ENCODE peak calls at places on chromosomes 4 and X, in six cellular contexts. P, I, Z, M, O and F are unnamed samples.

GRCh38 chrX:65635824-65636223 is 31.6 kb upstream of the MSN start:
- DNase-seq in P (no peak), I (no peak), Z (no peak), M (no peak), O (no peak), F (no peak)

GRCh38 chrX:129983575-129984131 is 1.2 kb downstream of the BCORL1 start:
- DNase-seq in P (peak; percentile 34), I (no peak), Z (peak; percentile 40), M (no peak), O (no peak), F (peak; percentile 1)

GRCh38 chrX:12970691-12971202 is 4.2 kb upstream of the TMSB4X start:
- DNase-seq in P (peak; percentile 12), I (no peak), Z (peak; percentile 74), M (no peak), O (no peak), F (peak; percentile 80)

GRCh38 chr4:157270108-157270507 is 49.6 kb downstream of the GRIA2 start:
- DNase-seq in P (peak; percentile 12), I (no peak), Z (no peak), M (no peak), O (no peak), F (no peak)

GRCh38 chrX:38664285-38664684 is 102.9 kb downstream of the TSPAN7 start:
- DNase-seq in P (no peak), I (no peak), Z (peak; percentile 55), M (peak; percentile 33), O (no peak), F (peak; percentile 24)

GRCh38 chr4:112036881-112037280 is 108.4 kb upstream of the FAM241A start:
- DNase-seq in P (no peak), I (no peak), Z (peak; percentile 23), M (no peak), O (no peak), F (no peak)

GRCh38 chrX:38154818-38155217 is 65.9 kb downstream of the SRPX start:
- DNase-seq in P (no peak), I (no peak), Z (no peak), M (no peak), O (no peak), F (no peak)

GRCh38 chr4:1613099-1613495 is 71.0 kb downstream of the FAM53A start:
- DNase-seq in P (no peak), I (no peak), Z (no peak), M (no peak), O (no peak), F (no peak)

GRCh38 chrX:143336261-143336660 is 181.0 kb downstream of the SPANXN3 start:
- DNase-seq in P (no peak), I (no peak), Z (no peak), M (no peak), O (no peak), F (peak; percentile 0)

GRCh38 chr4:138828926-138829325 is 186.7 kb upstream of the NOCT start:
- DNase-seq in P (no peak), I (no peak), Z (no peak), M (no peak), O (no peak), F (no peak)

GRCh38 chrX:153931748-153932147 is 3.1 kb downstream of the NAA10 start:
- DNase-seq in P (no peak), I (no peak), Z (no peak), M (no peak), O (no peak), F (no peak)

GRCh38 chr4:152936446-152937279 is 540 bp downstream of the FHDC1 start:
- DNase-seq in P (peak; percentile 82), I (no peak), Z (peak; percentile 60), M (no peak), O (no peak), F (no peak)

GRCh38 chr4:44016582-44017421 is 431.8 kb downstream of the KCTD8 start:
- DNase-seq in P (no peak), I (no peak), Z (no peak), M (no peak), O (no peak), F (no peak)

GRCh38 chr4:24794111-24794860 is 1.1 kb upstream of the SOD3 start:
- DNase-seq in P (no peak), I (no peak), Z (peak; percentile 23), M (no peak), O (no peak), F (peak; percentile 14)

GRCh38 chr4:9898596-9899345 is 117.3 kb downstream of the DRD5 start:
- DNase-seq in P (peak; percentile 76), I (no peak), Z (peak; percentile 84), M (peak; percentile 19), O (no peak), F (peak; percentile 39)

GRCh38 chr4:150411527-150411926 is 170.4 kb upstream of the MAB21L2 start:
- DNase-seq in P (no peak), I (no peak), Z (no peak), M (no peak), O (no peak), F (peak; percentile 6)

GRCh38 chr4:48085821-48086602 is 48.0 kb downstream of the TXK start:
- DNase-seq in P (no peak), I (no peak), Z (no peak), M (no peak), O (no peak), F (no peak)

GRCh38 chr4:1807258-1807777 is 14.2 kb downstream of the FGFR3 start:
- DNase-seq in P (no peak), I (no peak), Z (no peak), M (no peak), O (no peak), F (no peak)